ENCODE peak calls at places on chromosomes 2 and 18, in nine cellular contexts. B is thoracic aorta, Q is aorta, I is A673, L is breast epithelium, W is cardiac muscle cell, N is small intestine, X is ovary, O is HepG2. T is an unnamed sample. For H3K4me1 and H3K27me3, the result is how much of the 10 kb centered on the place peaks cover.

GRCh38 chr2:70960833-70961647 is 17.4 kb upstream of the ANKRD53 start:
- DNase-seq in B (no peak), Q (peak), I (no peak), L (no peak), W (peak), N (no peak), X (no peak), O (no peak), T (no peak)

GRCh38 chr2:239868556-239869181 is 156.5 kb downstream of the NDUFA10 start:
- DNase-seq in B (no peak), Q (no peak), I (no peak), L (peak), W (no peak), N (no peak), X (no peak), O (no peak), T (no peak)

GRCh38 chr2:147236601-147237000 is 608.2 kb upstream of the ACVR2A start:
- DNase-seq in B (no peak), Q (no peak), I (no peak), L (no peak), W (no peak), N (no peak), X (no peak), O (no peak), T (no peak)

GRCh38 chr2:55966431-55967118 is 43.0 kb upstream of the EFEMP1 start:
- DNase-seq in B (peak), Q (peak), I (no peak), L (no peak), W (peak), N (no peak), X (peak), O (no peak), T (no peak)

GRCh38 chr2:237120956-237121720 is 35.4 kb downstream of the COPS8 start:
- DNase-seq in B (no peak), Q (no peak), I (no peak), L (no peak), W (no peak), N (no peak), X (no peak), O (no peak), T (no peak)

GRCh38 chr18:62403125-62403524 is 78.0 kb downstream of the TNFRSF11A start:
- DNase-seq in B (no peak), Q (no peak), I (no peak), L (no peak), W (no peak), N (peak), X (no peak), O (no peak), T (no peak)

GRCh38 chr2:215917953-215918620 is 95.3 kb downstream of the MREG start:
- DNase-seq in B (no peak), Q (no peak), I (peak), L (no peak), W (peak), N (no peak), X (no peak), O (no peak), T (no peak)

GRCh38 chr2:144099746-144100438 is 420.0 kb downstream of the ZEB2 start:
- DNase-seq in B (no peak), Q (no peak), I (no peak), L (no peak), W (peak), N (no peak), X (no peak), O (no peak), T (no peak)

GRCh38 chr2:146701183-146701582 is 1143.6 kb upstream of the ACVR2A start:
- DNase-seq in B (no peak), Q (no peak), I (peak), L (no peak), W (no peak), N (no peak), X (no peak), O (no peak), T (no peak)

GRCh38 chr2:97754690-97755346 is 41.4 kb downstream of the ZAP70 start:
- DNase-seq in B (no peak), Q (no peak), I (no peak), L (no peak), W (no peak), N (no peak), X (no peak), O (no peak), T (no peak)

GRCh38 chr2:227033471-227034148 is 130.4 kb downstream of the COL4A4 start:
- DNase-seq in B (no peak), Q (no peak), I (peak), L (no peak), W (peak), N (peak), X (no peak), O (peak), T (no peak)

GRCh38 chr18:68462766-68463165 is 252.1 kb downstream of the TMX3 start:
- DNase-seq in B (no peak), Q (no peak), I (no peak), L (no peak), W (no peak), N (no peak), X (no peak), O (no peak), T (no peak)

GRCh38 chr2:197205590-197206215 is 104.9 kb downstream of the ANKRD44 start:
- DNase-seq in B (no peak), Q (no peak), I (no peak), L (no peak), W (no peak), N (peak), X (no peak), O (no peak), T (peak)

GRCh38 chr18:63000839-63001238 is 285.5 kb downstream of the PHLPP1 start:
- DNase-seq in B (no peak), Q (no peak), I (no peak), L (no peak), W (no peak), N (no peak), X (no peak), O (no peak), T (no peak)

GRCh38 chr18:23106575-23106974 is 28.7 kb upstream of the CABLES1 start:
- DNase-seq in B (no peak), Q (peak), I (peak), L (no peak), W (peak), N (peak), X (no peak), O (peak), T (no peak)

GRCh38 chr2:237097326-237097910 is 11.7 kb downstream of the COPS8 start:
- DNase-seq in B (no peak), Q (no peak), I (no peak), L (no peak), W (peak), N (no peak), X (no peak), O (no peak), T (no peak)

GRCh38 chr18:12857215-12857924 is 26.7 kb downstream of the PTPN2 start:
- DNase-seq in B (no peak), Q (no peak), I (no peak), L (no peak), W (no peak), N (no peak), X (no peak), O (no peak), T (no peak)

GRCh38 chr2:43025709-43026290 is 200.6 kb downstream of the ZFP36L2 start:
- DNase-seq in B (no peak), Q (no peak), I (no peak), L (no peak), W (no peak), N (no peak), X (peak), O (no peak), T (no peak)

GRCh38 chr2:24086241-24086640 is 1.6 kb upstream of the TP53I3 start:
- DNase-seq in B (no peak), Q (no peak), I (no peak), L (no peak), W (no peak), N (no peak), X (no peak), O (no peak), T (no peak)

GRCh38 chr2:236628981-236629605 is 59.5 kb downstream of the ACKR3 start:
- DNase-seq in B (no peak), Q (peak), I (no peak), L (no peak), W (no peak), N (no peak), X (no peak), O (no peak), T (no peak)

GRCh38 chr18:67151366-67151765 is 365.2 kb downstream of the DSEL start:
- DNase-seq in B (no peak), Q (no peak), I (no peak), L (no peak), W (no peak), N (no peak), X (no peak), O (no peak), T (no peak)

GRCh38 chr2:26579025-26579722 is 62.0 kb downstream of the CIB4 start:
- DNase-seq in B (no peak), Q (peak), I (no peak), L (no peak), W (no peak), N (no peak), X (peak), O (no peak), T (no peak)

GRCh38 chr2:173999272-173999671 is 34.1 kb upstream of the SP3 start:
- DNase-seq in B (no peak), Q (peak), I (no peak), L (no peak), W (no peak), N (no peak), X (no peak), O (no peak), T (no peak)

GRCh38 chr2:44970846-44971450 is 29.4 kb downstream of the SIX3 start:
- DNase-seq in B (no peak), Q (no peak), I (no peak), L (no peak), W (no peak), N (no peak), X (no peak), O (no peak), T (no peak)

GRCh38 chr2:183349046-183349445 is 224.8 kb downstream of the NUP35 start:
- DNase-seq in B (no peak), Q (no peak), I (no peak), L (no peak), W (no peak), N (no peak), X (no peak), O (no peak), T (no peak)

GRCh38 chr18:77031662-77032061 is 100.9 kb downstream of the MBP start:
- DNase-seq in B (no peak), Q (no peak), I (no peak), L (no peak), W (no peak), N (no peak), X (no peak), O (no peak), T (no peak)

GRCh38 chr2:60515751-60516226 is 37.7 kb downstream of the BCL11A start:
- DNase-seq in B (no peak), Q (no peak), I (peak), L (no peak), W (peak), N (no peak), X (no peak), O (no peak), T (no peak)

GRCh38 chr2:25491003-25491696 is 149.4 kb upstream of the DNMT3A start:
- DNase-seq in B (no peak), Q (no peak), I (no peak), L (no peak), W (peak), N (no peak), X (no peak), O (no peak), T (no peak)

GRCh38 chr2:63950414-63950813 is 68.8 kb downstream of the VPS54 start:
- DNase-seq in B (no peak), Q (no peak), I (no peak), L (no peak), W (no peak), N (no peak), X (no peak), O (peak), T (no peak)
- H3K4me1 ChIP-seq in B (under half), Q (under half), I (under half), L (under half), W (under half), N (under half), X (under half), O (under half), T (under half)

GRCh38 chr2:232460171-232460570 is 4.2 kb downstream of the ALPI start:
- DNase-seq in B (no peak), Q (peak), I (no peak), L (no peak), W (no peak), N (no peak), X (no peak), O (no peak), T (no peak)
- H3K27me3 ChIP-seq in B (under half), Q (under half), I (under half), L (under half), W (under half), N (under half), X (under half), O (under half), T (under half)

GRCh38 chr2:127508025-127508620 is 18.2 kb downstream of the IWS1 start:
- DNase-seq in B (no peak), Q (no peak), I (no peak), L (no peak), W (no peak), N (no peak), X (no peak), O (no peak), T (no peak)
- H3K4me1 ChIP-seq in B (under half), Q (under half), I (under half), L (under half), W (under half), N (under half), X (under half), O (under half), T (under half)

DNA sequence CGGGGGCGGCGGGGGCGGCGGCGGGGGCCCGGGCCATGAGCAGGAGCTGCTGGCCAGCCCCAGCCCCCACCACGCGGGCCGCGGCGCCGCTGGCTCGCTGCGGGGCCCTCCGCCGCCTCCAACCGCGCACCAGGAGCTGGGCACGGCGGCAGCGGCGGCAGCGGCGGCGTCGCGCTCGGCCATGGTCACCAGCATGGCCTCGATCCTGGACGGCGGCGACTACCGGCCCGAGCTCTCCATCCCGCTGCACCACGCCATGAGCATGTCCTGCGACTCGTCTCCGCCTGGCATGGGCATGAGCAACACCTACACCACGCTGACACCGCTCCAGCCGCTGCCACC is 648 bp downstream of the ONECUT2 start:
- DNase-seq in B (no peak), Q (no peak), I (no peak), L (no peak), W (no peak), N (no peak), X (no peak), O (no peak), T (no peak)
- H3K27me3 ChIP-seq in B (half or more), Q (under half), I (half or more), L (half or more), W (half or more), N (half or more), X (under half), O (under half), T (under half)

GRCh38 chr2:36567711-36568408 is 30.1 kb downstream of the FEZ2 start:
- DNase-seq in B (no peak), Q (no peak), I (peak), L (no peak), W (no peak), N (no peak), X (no peak), O (no peak), T (no peak)
- H3K4me1 ChIP-seq in B (under half), Q (under half), I (under half), L (under half), W (under half), N (under half), X (under half), O (under half), T (under half)

GRCh38 chr2:88452151-88452851 is at the start of gene FOXI3:
- DNase-seq in B (no peak), Q (no peak), I (no peak), L (no peak), W (no peak), N (no peak), X (no peak), O (no peak), T (no peak)
- H3K27me3 ChIP-seq in B (under half), Q (under half), I (half or more), L (half or more), W (half or more), N (under half), X (under half), O (under half), T (under half)

DNA sequence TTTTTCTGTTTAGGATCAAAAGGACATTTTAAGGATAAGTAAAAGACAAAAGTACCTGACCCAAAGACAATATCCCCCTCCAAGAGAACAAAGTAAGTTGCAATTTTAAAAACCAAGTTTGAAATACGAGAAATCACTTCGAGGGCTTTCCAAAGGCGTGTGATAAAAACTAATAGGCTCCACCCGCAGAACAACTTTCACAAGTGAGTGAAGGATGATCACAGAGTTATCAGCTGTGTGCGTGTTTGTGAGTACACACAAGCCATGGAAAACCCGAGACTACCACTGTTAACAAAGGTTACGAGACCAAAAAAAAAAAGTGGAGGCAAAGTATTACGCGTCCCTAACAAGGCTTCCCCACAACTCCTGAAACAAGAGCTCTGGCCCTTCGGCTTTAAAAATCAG is 776 bp downstream of the SMAD2 start:
- DNase-seq in B (no peak), Q (no peak), I (no peak), L (no peak), W (peak), N (peak), X (no peak), O (peak), T (no peak)
- H3K4me1 ChIP-seq in B (under half), Q (under half), I (under half), L (under half), W (under half), N (under half), X (under half), O (half or more), T (under half)

GRCh38 chr2:218982312-218983262 is 2.4 kb downstream of the FEV start:
- DNase-seq in B (no peak), Q (peak), I (no peak), L (no peak), W (no peak), N (no peak), X (no peak), O (no peak), T (no peak)
- H3K27me3 ChIP-seq in B (under half), Q (under half), I (under half), L (half or more), W (half or more), N (half or more), X (under half), O (under half), T (half or more)